ENCODE peak calls at places on chromosomes 4 and X, in ten cellular contexts. K is mammary epithelial cell, O is left ventricle myocardium inferior, E is thoracic aorta, Q is GM23248, N is suprapubic skin, U is spleen, C is breast epithelium, R is right atrium auricular region, T is right lobe of liver. F is an unnamed sample. For H3K36me3, the result is how much of the 10 kb centered on the place peaks cover.

GRCh38 chr4:179051211-179051610 is 1609.0 kb upstream of the AGA start:
- DNase-seq in Q (no peak), C (no peak), R (no peak), K (no peak), N (no peak), U (no peak), E (no peak), O (no peak), T (no peak), F (no peak)

GRCh38 chr4:65665951-65666523 is 4.3 kb downstream of the EPHA5 start:
- DNase-seq in K (no peak), Q (peak), O (no peak), C (no peak), E (no peak), U (no peak), N (no peak), T (no peak), R (no peak), F (no peak)

GRCh38 chr4:148574502-148574901 is 132.3 kb upstream of the NR3C2 start:
- DNase-seq in O (no peak), T (no peak), R (no peak), Q (peak), U (no peak), N (no peak), K (peak), C (no peak), E (no peak), F (no peak)

GRCh38 chr4:65344278-65344825 is 325.9 kb downstream of the EPHA5 start:
- DNase-seq in R (no peak), N (no peak), E (no peak), T (no peak), C (no peak), O (no peak), K (no peak), Q (no peak), U (no peak), F (no peak)

GRCh38 chr4:1244081-1244977 is 4.6 kb downstream of the CTBP1 start:
- DNase-seq in N (peak), O (peak), K (no peak), R (no peak), T (peak), Q (peak), U (peak), C (no peak), E (no peak), F (no peak)

GRCh38 chrX:5748751-5749150 is 479.9 kb downstream of the NLGN4X start:
- DNase-seq in O (no peak), K (no peak), C (no peak), E (no peak), T (no peak), Q (no peak), U (no peak), R (no peak), N (no peak), F (no peak)

GRCh38 chr4:177108708-177109107 is 201.0 kb upstream of the NEIL3 start:
- DNase-seq in R (no peak), Q (peak), T (no peak), O (no peak), E (no peak), K (peak), U (no peak), C (no peak), N (no peak), F (no peak)

GRCh38 chrX:20545538-20545937 is 278.8 kb upstream of the RPS6KA3 start:
- DNase-seq in O (no peak), E (no peak), U (no peak), K (no peak), N (no peak), C (no peak), T (peak), R (no peak), Q (no peak), F (no peak)

GRCh38 chrX:119871245-119871598 is 311 bp downstream of the RNF113A start:
- DNase-seq in N (no peak), U (no peak), C (no peak), O (no peak), R (no peak), K (no peak), E (no peak), T (no peak), Q (no peak), F (no peak)

GRCh38 chr4:121185960-121186359 is 21.8 kb upstream of the TNIP3 start:
- DNase-seq in K (no peak), C (no peak), R (no peak), N (no peak), U (no peak), O (no peak), Q (no peak), E (no peak), T (no peak), F (no peak)

GRCh38 chrX:139044680-139045079 is 333.2 kb upstream of the FGF13 start:
- DNase-seq in U (no peak), K (no peak), O (no peak), N (peak), C (no peak), Q (no peak), E (no peak), R (no peak), T (no peak), F (no peak)

GRCh38 chr4:73815145-73815544 is 21.3 kb upstream of the CXCL6 start:
- DNase-seq in R (no peak), U (no peak), E (no peak), Q (no peak), T (no peak), C (no peak), N (no peak), K (peak), O (no peak), F (no peak)

GRCh38 chr4:849478-850175 is 23.7 kb upstream of the CPLX1 start:
- DNase-seq in C (no peak), R (no peak), T (peak), O (no peak), K (no peak), E (no peak), Q (no peak), U (peak), N (no peak), F (no peak)

GRCh38 chr4:110132822-110133719 is 65.3 kb downstream of the ELOVL6 start:
- DNase-seq in K (no peak), Q (no peak), U (no peak), N (no peak), R (no peak), T (no peak), O (no peak), E (no peak), C (no peak), F (no peak)

GRCh38 chr4:84968936-84969335 is 2.4 kb upstream of the WDFY3 start:
- DNase-seq in T (no peak), N (no peak), O (no peak), Q (no peak), C (no peak), E (no peak), U (no peak), K (no peak), R (no peak), F (no peak)

GRCh38 chrX:70332600-70332999 is 42.7 kb downstream of the KIF4A start:
- DNase-seq in R (no peak), U (no peak), E (no peak), N (no peak), C (no peak), Q (no peak), T (no peak), O (no peak), K (no peak), F (peak)
- H3K36me3 ChIP-seq in R (under half), U (under half), E (under half), N (under half), C (under half), Q (under half), T (under half), O (under half), K (under half), F (half or more)

DNA sequence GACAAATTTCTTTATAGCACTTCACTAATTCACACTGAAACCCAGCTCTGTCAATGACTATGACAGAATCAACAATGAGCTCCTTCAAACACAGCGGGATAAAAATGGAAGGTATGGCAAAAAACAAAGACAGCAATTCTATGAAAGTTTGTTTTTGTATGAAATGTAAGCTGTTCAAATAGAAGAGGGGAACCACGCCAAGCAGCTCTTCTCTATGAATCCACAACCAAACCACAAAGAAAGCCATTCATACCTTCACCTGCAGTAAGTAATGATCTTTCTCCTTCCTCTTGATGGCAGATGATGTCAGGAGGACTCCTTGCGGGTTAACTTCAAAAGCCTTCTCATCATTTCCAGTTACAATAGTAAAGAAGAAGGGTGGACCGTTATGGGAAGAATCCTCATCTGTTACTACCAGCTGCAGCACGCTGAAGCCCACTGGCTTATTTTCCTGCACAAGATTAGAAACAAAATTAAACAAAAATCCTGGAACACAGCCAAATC is 48.8 kb upstream of the MTNR1A start:
- DNase-seq in R (no peak), Q (no peak), O (no peak), U (no peak), T (no peak), C (no peak), K (no peak), E (no peak), N (no peak), F (no peak)
- H3K36me3 ChIP-seq in R (half or more), Q (half or more), O (half or more), U (under half), T (under half), C (under half), K (half or more), E (half or more), N (half or more), F (under half)

GRCh38 chr4:118740869-118741268 is 55.7 kb downstream of the METTL14 start:
- DNase-seq in T (no peak), E (no peak), U (no peak), R (no peak), O (no peak), N (no peak), K (no peak), Q (peak), C (no peak), F (peak)
- H3K36me3 ChIP-seq in T (half or more), E (under half), U (half or more), R (half or more), O (half or more), N (under half), K (under half), Q (half or more), C (under half), F (half or more)

DNA sequence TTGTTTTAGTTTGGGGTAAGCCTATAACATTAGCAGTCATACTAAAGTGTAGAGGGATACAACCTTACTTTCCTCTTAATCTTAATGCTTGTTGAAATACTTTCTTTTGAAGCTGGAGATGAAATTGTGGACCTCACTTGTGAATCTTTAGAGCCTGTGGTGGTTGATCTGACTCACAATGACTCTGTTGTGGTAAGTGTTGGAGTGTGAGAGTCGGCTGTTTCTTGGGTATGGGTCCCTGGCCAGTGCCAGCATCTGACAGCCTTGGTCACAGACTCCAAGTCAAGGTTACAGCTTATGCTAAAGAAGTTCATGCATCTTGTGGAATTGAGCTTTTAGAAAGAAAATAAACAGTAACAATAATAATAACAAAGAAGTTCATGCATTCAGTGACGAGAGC is 31.6 kb downstream of the RNF4 start:
- DNase-seq in O (no peak), Q (peak), K (no peak), C (no peak), U (no peak), N (no peak), R (no peak), T (no peak), E (no peak), F (no peak)
- H3K36me3 ChIP-seq in O (half or more), Q (under half), K (under half), C (under half), U (half or more), N (half or more), R (half or more), T (under half), E (under half), F (half or more)

GRCh38 chr4:184409911-184410692 is 64.2 kb downstream of the IRF2 start:
- DNase-seq in K (no peak), Q (no peak), N (no peak), E (no peak), T (no peak), R (no peak), O (no peak), C (no peak), U (peak), F (no peak)
- H3K36me3 ChIP-seq in K (under half), Q (under half), N (under half), E (under half), T (under half), R (under half), O (under half), C (under half), U (half or more), F (under half)